ENCODE peak calls at places on chromosome 18, in seven cellular contexts. V, D, M, W, C, X and Y are unnamed samples.

GRCh38 chr18:9147440-9148238 is 11.1 kb downstream of the ANKRD12 start:
- DNase-seq in V (peak; percentile 15), D (no peak), M (peak; percentile 16), W (peak; percentile 51), C (peak; percentile 85), X (peak; percentile 79), Y (no peak)

GRCh38 chr18:77765468-77765867 is 515.8 kb downstream of the GALR1 start:
- DNase-seq in V (no peak), D (no peak), M (no peak), W (no peak), C (no peak), X (no peak), Y (no peak)

GRCh38 chr18:24801011-24801410 is 340.6 kb downstream of the HRH4 start:
- DNase-seq in V (no peak), D (peak; percentile 52), M (no peak), W (no peak), C (no peak), X (peak; percentile 57), Y (no peak)

GRCh38 chr18:48098007-48098406 is 167.5 kb upstream of the SMAD2 start:
- DNase-seq in V (no peak), D (no peak), M (no peak), W (no peak), C (no peak), X (no peak), Y (no peak)

GRCh38 chr18:6546229-6546628 is 131.5 kb upstream of the L3MBTL4 start:
- DNase-seq in V (no peak), D (no peak), M (no peak), W (no peak), C (no peak), X (peak; percentile 20), Y (no peak)

GRCh38 chr18:35919179-35919578 is 53.3 kb upstream of the RMP24 start:
- DNase-seq in V (no peak), D (no peak), M (no peak), W (no peak), C (no peak), X (no peak), Y (no peak)

GRCh38 chr18:72147830-72148229 is 396.3 kb downstream of the CBLN2 start:
- DNase-seq in V (no peak), D (no peak), M (no peak), W (no peak), C (no peak), X (no peak), Y (no peak)

GRCh38 chr18:44841221-44841620 is 160.5 kb downstream of the SETBP1 start:
- DNase-seq in V (no peak), D (no peak), M (no peak), W (no peak), C (no peak), X (no peak), Y (no peak)

GRCh38 chr18:69528439-69528838 is 127.8 kb downstream of the DOK6 start:
- DNase-seq in V (no peak), D (no peak), M (no peak), W (no peak), C (peak; percentile 5), X (peak; percentile 3), Y (no peak)

GRCh38 chr18:5868218-5868904 is 27.0 kb downstream of the TMEM200C start:
- DNase-seq in V (no peak), D (peak; percentile 21), M (peak; percentile 14), W (peak; percentile 17), C (peak; percentile 76), X (peak; percentile 82), Y (peak; percentile 18)

GRCh38 chr18:59528866-59529265 is 168.4 kb downstream of the CCBE1 start:
- DNase-seq in V (no peak), D (no peak), M (no peak), W (no peak), C (no peak), X (no peak), Y (no peak)

GRCh38 chr18:7855051-7855450 is 287.9 kb downstream of the PTPRM start:
- DNase-seq in V (no peak), D (no peak), M (no peak), W (no peak), C (no peak), X (no peak), Y (no peak)

GRCh38 chr18:35714539-35714938 is 133.0 kb downstream of the GALNT1 start:
- DNase-seq in V (no peak), D (no peak), M (no peak), W (no peak), C (no peak), X (no peak), Y (no peak)